ENCODE peak calls at places on chromosomes 11 and 22, in ten cellular contexts. One of them, this sample, is unnamed.

GRCh38 chr11:110972640-110973039 is 260.4 kb upstream of the ARHGAP20 start:
- DNase-seq in fibroblast of lung: peak
- DNase-seq in sciatic nerve: no peak
- DNase-seq in GM18507: no peak
- DNase-seq in lung microvascular endothelial cell: no peak
- DNase-seq in PC-3: peak
- DNase-seq in fibroblast of the aortic adventitia: peak
- DNase-seq in progenitor cell of endocrine pancreas: no peak
- DNase-seq in effector memory CD4-positive, alpha-beta T cell: no peak
- DNase-seq in ovary: no peak
- DNase-seq in this sample: no peak

GRCh38 chr11:35063453-35063852 is 75.5 kb upstream of the CD44 start:
- DNase-seq in lung microvascular endothelial cell: no peak
- DNase-seq in sciatic nerve: no peak
- DNase-seq in ovary: no peak
- DNase-seq in fibroblast of lung: no peak
- DNase-seq in effector memory CD4-positive, alpha-beta T cell: no peak
- DNase-seq in fibroblast of the aortic adventitia: no peak
- DNase-seq in progenitor cell of endocrine pancreas: no peak
- DNase-seq in PC-3: no peak
- DNase-seq in GM18507: no peak
- DNase-seq in this sample: no peak

GRCh38 chr11:6404341-6405038 is 14.2 kb downstream of the SMPD1 start:
- DNase-seq in fibroblast of the aortic adventitia: no peak
- DNase-seq in PC-3: no peak
- DNase-seq in GM18507: no peak
- DNase-seq in progenitor cell of endocrine pancreas: no peak
- DNase-seq in effector memory CD4-positive, alpha-beta T cell: no peak
- DNase-seq in sciatic nerve: no peak
- DNase-seq in fibroblast of lung: no peak
- DNase-seq in lung microvascular endothelial cell: no peak
- DNase-seq in ovary: no peak
- DNase-seq in this sample: no peak

GRCh38 chr11:66237867-66238266 is 30.6 kb upstream of the RAB1B start:
- DNase-seq in progenitor cell of endocrine pancreas: no peak
- DNase-seq in ovary: no peak
- DNase-seq in PC-3: no peak
- DNase-seq in fibroblast of lung: no peak
- DNase-seq in effector memory CD4-positive, alpha-beta T cell: no peak
- DNase-seq in fibroblast of the aortic adventitia: no peak
- DNase-seq in lung microvascular endothelial cell: no peak
- DNase-seq in sciatic nerve: no peak
- DNase-seq in GM18507: no peak
- DNase-seq in this sample: no peak

GRCh38 chr22:33565580-33565995 is 354.7 kb downstream of the LARGE1 start:
- DNase-seq in PC-3: no peak
- DNase-seq in fibroblast of the aortic adventitia: no peak
- DNase-seq in progenitor cell of endocrine pancreas: no peak
- DNase-seq in ovary: no peak
- DNase-seq in fibroblast of lung: no peak
- DNase-seq in GM18507: no peak
- DNase-seq in effector memory CD4-positive, alpha-beta T cell: no peak
- DNase-seq in lung microvascular endothelial cell: no peak
- DNase-seq in sciatic nerve: no peak
- DNase-seq in this sample: no peak

GRCh38 chr22:19290400-19291217 is 910 bp downstream of the CLTCL1 start:
- DNase-seq in sciatic nerve: no peak
- DNase-seq in PC-3: no peak
- DNase-seq in effector memory CD4-positive, alpha-beta T cell: no peak
- DNase-seq in fibroblast of the aortic adventitia: peak
- DNase-seq in lung microvascular endothelial cell: no peak
- DNase-seq in fibroblast of lung: no peak
- DNase-seq in GM18507: no peak
- DNase-seq in progenitor cell of endocrine pancreas: no peak
- DNase-seq in ovary: no peak
- DNase-seq in this sample: no peak

GRCh38 chr22:22201185-22201924 is 43.2 kb upstream of the VPREB1 start:
- DNase-seq in PC-3: peak
- DNase-seq in ovary: peak
- DNase-seq in fibroblast of lung: peak
- DNase-seq in sciatic nerve: no peak
- DNase-seq in fibroblast of the aortic adventitia: no peak
- DNase-seq in progenitor cell of endocrine pancreas: no peak
- DNase-seq in lung microvascular endothelial cell: no peak
- DNase-seq in effector memory CD4-positive, alpha-beta T cell: no peak
- DNase-seq in GM18507: peak
- DNase-seq in this sample: peak

GRCh38 chr11:113553235-113553634 is 78.0 kb upstream of the DRD2 start:
- DNase-seq in fibroblast of lung: peak
- DNase-seq in fibroblast of the aortic adventitia: peak
- DNase-seq in progenitor cell of endocrine pancreas: no peak
- DNase-seq in GM18507: no peak
- DNase-seq in sciatic nerve: peak
- DNase-seq in ovary: no peak
- DNase-seq in lung microvascular endothelial cell: no peak
- DNase-seq in PC-3: peak
- DNase-seq in effector memory CD4-positive, alpha-beta T cell: no peak
- DNase-seq in this sample: no peak

GRCh38 chr11:69348414-69349235 is 54.7 kb downstream of the MYEOV start:
- DNase-seq in PC-3: no peak
- DNase-seq in fibroblast of lung: no peak
- DNase-seq in ovary: no peak
- DNase-seq in progenitor cell of endocrine pancreas: no peak
- DNase-seq in lung microvascular endothelial cell: no peak
- DNase-seq in fibroblast of the aortic adventitia: no peak
- DNase-seq in GM18507: no peak
- DNase-seq in effector memory CD4-positive, alpha-beta T cell: no peak
- DNase-seq in sciatic nerve: peak
- DNase-seq in this sample: no peak

GRCh38 chr22:20520093-20520511 is 12.7 kb downstream of the MED15 start:
- DNase-seq in effector memory CD4-positive, alpha-beta T cell: no peak
- DNase-seq in GM18507: no peak
- DNase-seq in progenitor cell of endocrine pancreas: no peak
- DNase-seq in ovary: no peak
- DNase-seq in lung microvascular endothelial cell: no peak
- DNase-seq in sciatic nerve: no peak
- DNase-seq in fibroblast of the aortic adventitia: no peak
- DNase-seq in PC-3: no peak
- DNase-seq in fibroblast of lung: peak
- DNase-seq in this sample: no peak

GRCh38 chr11:125262825-125263218 is 98.3 kb downstream of the PKNOX2 start:
- DNase-seq in progenitor cell of endocrine pancreas: no peak
- DNase-seq in GM18507: no peak
- DNase-seq in PC-3: no peak
- DNase-seq in effector memory CD4-positive, alpha-beta T cell: no peak
- DNase-seq in ovary: peak
- DNase-seq in sciatic nerve: no peak
- DNase-seq in lung microvascular endothelial cell: no peak
- DNase-seq in fibroblast of lung: no peak
- DNase-seq in fibroblast of the aortic adventitia: peak
- DNase-seq in this sample: no peak